ENCODE peak calls at places on chromosomes 11 and 22, in four cellular contexts. L, K, R and X are unnamed samples.

GRCh38 chr11:109085708-109086373 is 336.1 kb upstream of the C11orf87 start:
- DNase-seq in R (peak), L (no peak), K (no peak), X (no peak)

GRCh38 chr11:77455740-77456139 is 18.2 kb downstream of the PAK1 start:
- DNase-seq in L (no peak), K (no peak), R (no peak), X (no peak)

GRCh38 chr11:25423436-25424184 is 908.3 kb upstream of the ANO3 start:
- DNase-seq in K (peak), L (peak), R (peak), X (peak)

GRCh38 chr11:74559110-74559933 is 33.1 kb upstream of the POLD3 start:
- DNase-seq in K (no peak), L (no peak), R (no peak), X (no peak)

GRCh38 chr11:112793416-112793815 is 167.8 kb upstream of the NCAM1 start:
- DNase-seq in L (no peak), K (no peak), R (peak), X (no peak)

GRCh38 chr11:71112990-71113389 is 139.4 kb downstream of the SHANK2 start:
- DNase-seq in K (no peak), R (no peak), L (no peak), X (no peak)

GRCh38 chr11:64444838-64445441 is 86.0 kb downstream of the RPS6KA4 start:
- DNase-seq in R (peak), L (no peak), K (no peak), X (peak)

GRCh38 chr11:61075891-61076290 is 26.4 kb upstream of the CD5 start:
- DNase-seq in L (peak), R (peak), K (peak), X (peak)

GRCh38 chr11:10506013-10506370 is 35.0 kb downstream of the RNF141 start:
- DNase-seq in K (no peak), R (no peak), L (no peak), X (no peak)

GRCh38 chr22:32618461-32619140 is 144.0 kb downstream of the FBXO7 start:
- DNase-seq in K (no peak), L (no peak), R (no peak), X (no peak)

GRCh38 chr11:9758676-9759518 is 95.0 kb downstream of the SWAP70 start:
- DNase-seq in R (peak), L (no peak), K (no peak), X (peak)

GRCh38 chr11:66274219-66274618 is 3.8 kb upstream of the CNIH2 start:
- DNase-seq in R (no peak), K (no peak), L (no peak), X (no peak)

GRCh38 chr11:95515379-95515778 is 274.2 kb downstream of the FAM76B start:
- DNase-seq in L (peak), R (peak), K (no peak), X (no peak)

GRCh38 chr11:89437317-89437716 is 53.9 kb downstream of the NOX4 start:
- DNase-seq in R (no peak), K (no peak), L (no peak), X (no peak)

GRCh38 chr11:1140642-1141490 is 16.9 kb upstream of the MUC5AC start:
- DNase-seq in L (no peak), R (no peak), K (no peak), X (no peak)

GRCh38 chr11:100612766-100613165 is 74.3 kb upstream of the ARHGAP42 start:
- DNase-seq in K (no peak), R (no peak), L (no peak), X (no peak)

GRCh38 chr22:37230673-37231405 is 13.2 kb downstream of the RAC2 start:
- DNase-seq in K (no peak), R (peak), L (no peak), X (no peak)

GRCh38 chr11:9774591-9775392 is 110.9 kb downstream of the SWAP70 start:
- DNase-seq in L (peak), R (peak), K (no peak), X (peak)

GRCh38 chr22:41596776-41597634 is 7.4 kb upstream of the PMM1 start:
- DNase-seq in L (no peak), K (no peak), R (peak), X (peak)

GRCh38 chr11:78981153-78981552 is 406.5 kb upstream of the NARS2 start:
- DNase-seq in L (no peak), K (no peak), R (no peak), X (no peak)

GRCh38 chr22:38243007-38243775 is 29.6 kb downstream of the TMEM184B start:
- DNase-seq in K (no peak), R (peak), L (peak), X (peak)

GRCh38 chr11:122709042-122709760 is 53.7 kb downstream of the UBASH3B start:
- DNase-seq in K (no peak), R (peak), L (peak), X (peak)

GRCh38 chr11:104246590-104246989 is 82.6 kb upstream of the PDGFD start:
- DNase-seq in L (no peak), R (no peak), K (no peak), X (no peak)

GRCh38 chr11:72483412-72484186 is 49.3 kb upstream of the CLPB start:
- DNase-seq in L (no peak), K (peak), R (peak), X (peak)

GRCh38 chr11:58621586-58622262 is 741 bp upstream of the CNTF start:
- DNase-seq in R (no peak), L (no peak), K (no peak), X (no peak)

GRCh38 chr11:47356998-47357329 is 4.5 kb upstream of the MYBPC3 start:
- DNase-seq in R (no peak), K (no peak), L (no peak), X (no peak)

GRCh38 chr11:38491986-38492385 is 1894.0 kb upstream of the RAG2 start:
- DNase-seq in R (no peak), L (no peak), K (no peak), X (no peak)

GRCh38 chr11:121304750-121305149 is 12.2 kb downstream of the SC5D start:
- DNase-seq in L (no peak), K (no peak), R (no peak), X (no peak)

GRCh38 chr11:26710489-26710888 is 11.4 kb downstream of the SLC5A12 start:
- DNase-seq in K (no peak), R (no peak), L (no peak), X (no peak)

GRCh38 chr11:123630126-123630531 is 24.3 kb downstream of the SCN3B start:
- DNase-seq in K (no peak), R (no peak), L (no peak), X (no peak)

GRCh38 chr22:21590809-21591641 is 23.5 kb downstream of the UBE2L3 start:
- DNase-seq in L (no peak), R (no peak), K (no peak), X (no peak)

GRCh38 chr11:5476184-5476819 is 12.2 kb upstream of the OR52D1 start:
- DNase-seq in R (peak), K (no peak), L (peak), X (peak)

GRCh38 chr11:28636033-28636432 is 527.8 kb downstream of the METTL15 start:
- DNase-seq in K (no peak), L (no peak), R (no peak), X (no peak)

GRCh38 chr22:19942071-19942885 is 660 bp upstream of the TXNRD2 start:
- DNase-seq in K (no peak), L (no peak), R (no peak), X (peak)

GRCh38 chr11:113393501-113393985 is 6.0 kb downstream of the ANKK1 start:
- DNase-seq in K (no peak), L (no peak), R (no peak), X (no peak)

GRCh38 chr11:59787816-59788215 is 22.8 kb downstream of the MRPL16 start:
- DNase-seq in K (no peak), L (peak), R (peak), X (peak)